ENCODE peak calls at places on chromosomes 7 and 10, in four cellular contexts. C is iPS-NIHi11; Z is CD4-positive, alpha-beta T cell; G is Peyer's patch. Q is an unnamed sample.

GRCh38 chr7:99267530-99268360 is 4.9 kb upstream of the MYH16 start:
- DNase-seq in C (no peak), Z (no peak), G (no peak), Q (peak)

GRCh38 chr10:14056545-14057332 is 274.0 kb downstream of the FRMD4A start:
- DNase-seq in C (peak), Z (no peak), G (no peak), Q (peak)

GRCh38 chr10:25492680-25493079 is 317.9 kb downstream of the GPR158 start:
- DNase-seq in C (no peak), Z (no peak), G (no peak), Q (no peak)

GRCh38 chr7:39488467-39489393 is 77.5 kb upstream of the YAE1 start:
- DNase-seq in C (no peak), Z (no peak), G (no peak), Q (no peak)

GRCh38 chr7:140810830-140811556 is 113.7 kb downstream of the BRAF start:
- DNase-seq in C (peak), Z (peak), G (peak), Q (peak)

GRCh38 chr10:61779950-61780659 is 117.4 kb downstream of the CABCOCO1 start:
- DNase-seq in C (peak), Z (no peak), G (peak), Q (peak)

GRCh38 chr10:113765910-113766309 is 14.4 kb downstream of the PLEKHS1 start:
- DNase-seq in C (no peak), Z (no peak), G (no peak), Q (no peak)

GRCh38 chr7:52689912-52690311 is 345.5 kb upstream of the POM121L12 start:
- DNase-seq in C (no peak), Z (no peak), G (no peak), Q (no peak)

GRCh38 chr10:79138449-79139123 is 69.8 kb downstream of the ZMIZ1 start:
- DNase-seq in C (no peak), Z (no peak), G (no peak), Q (no peak)

GRCh38 chr7:154178890-154179289 is 126.7 kb downstream of the DPP6 start:
- DNase-seq in C (no peak), Z (no peak), G (no peak), Q (no peak)